ENCODE peak calls at places on chromosome X, in ten cellular contexts. One of them, this sample, is unnamed.

GRCh38 chrX:150456941-150457340 is 93.8 kb downstream of the MAMLD1 start:
- DNase-seq in SK-MEL-5: no peak
- DNase-seq in activated CD4-positive, alpha-beta T cell treated with anti-CD3 and anti-CD28 coated beads for 4 hours: no peak
- DNase-seq in AG09309: no peak
- DNase-seq in A549: no peak
- DNase-seq in activated CD4-positive, CD25-positive, alpha-beta regulatory T cell: no peak
- DNase-seq in stimulated activated CD4-positive, alpha-beta T cell treated with anti-CD3 and anti-CD28 coated beads, Interleukin-15, amount 100 ng/mL, for 1 hour: no peak
- DNase-seq in germinal center: no peak
- DNase-seq in activated naive CD4-positive, alpha-beta T cell treated with anti-CD3 and anti-CD28 coated beads, Interleukin-2, amount 50 U/mL, for 16 hours: no peak
- DNase-seq in small intestine: no peak
- DNase-seq in this sample: no peak

GRCh38 chrX:44874481-44875184 is 1.6 kb downstream of the KDM6A start:
- DNase-seq in SK-MEL-5: peak
- DNase-seq in activated CD4-positive, alpha-beta T cell treated with anti-CD3 and anti-CD28 coated beads for 4 hours: peak
- DNase-seq in AG09309: no peak
- DNase-seq in A549: peak
- DNase-seq in activated CD4-positive, CD25-positive, alpha-beta regulatory T cell: no peak
- DNase-seq in stimulated activated CD4-positive, alpha-beta T cell treated with anti-CD3 and anti-CD28 coated beads, Interleukin-15, amount 100 ng/mL, for 1 hour: peak
- DNase-seq in germinal center: peak
- DNase-seq in activated naive CD4-positive, alpha-beta T cell treated with anti-CD3 and anti-CD28 coated beads, Interleukin-2, amount 50 U/mL, for 16 hours: peak
- DNase-seq in small intestine: peak
- DNase-seq in this sample: peak

GRCh38 chrX:47191806-47192401 is 1.7 kb upstream of the UBA1 start:
- DNase-seq in SK-MEL-5: no peak
- DNase-seq in activated CD4-positive, alpha-beta T cell treated with anti-CD3 and anti-CD28 coated beads for 4 hours: no peak
- DNase-seq in AG09309: no peak
- DNase-seq in A549: no peak
- DNase-seq in activated CD4-positive, CD25-positive, alpha-beta regulatory T cell: no peak
- DNase-seq in stimulated activated CD4-positive, alpha-beta T cell treated with anti-CD3 and anti-CD28 coated beads, Interleukin-15, amount 100 ng/mL, for 1 hour: no peak
- DNase-seq in germinal center: peak
- DNase-seq in activated naive CD4-positive, alpha-beta T cell treated with anti-CD3 and anti-CD28 coated beads, Interleukin-2, amount 50 U/mL, for 16 hours: no peak
- DNase-seq in small intestine: no peak
- DNase-seq in this sample: no peak

GRCh38 chrX:41923925-41924693 is 755 bp upstream of the CASK start:
- DNase-seq in SK-MEL-5: peak
- DNase-seq in activated CD4-positive, alpha-beta T cell treated with anti-CD3 and anti-CD28 coated beads for 4 hours: peak
- DNase-seq in AG09309: peak
- DNase-seq in A549: peak
- DNase-seq in activated CD4-positive, CD25-positive, alpha-beta regulatory T cell: peak
- DNase-seq in stimulated activated CD4-positive, alpha-beta T cell treated with anti-CD3 and anti-CD28 coated beads, Interleukin-15, amount 100 ng/mL, for 1 hour: no peak
- DNase-seq in germinal center: peak
- DNase-seq in activated naive CD4-positive, alpha-beta T cell treated with anti-CD3 and anti-CD28 coated beads, Interleukin-2, amount 50 U/mL, for 16 hours: peak
- DNase-seq in small intestine: peak
- DNase-seq in this sample: peak

GRCh38 chrX:30762754-30763153 is 109.5 kb downstream of the GK start:
- DNase-seq in SK-MEL-5: no peak
- DNase-seq in activated CD4-positive, alpha-beta T cell treated with anti-CD3 and anti-CD28 coated beads for 4 hours: no peak
- DNase-seq in AG09309: no peak
- DNase-seq in A549: no peak
- DNase-seq in activated CD4-positive, CD25-positive, alpha-beta regulatory T cell: no peak
- DNase-seq in stimulated activated CD4-positive, alpha-beta T cell treated with anti-CD3 and anti-CD28 coated beads, Interleukin-15, amount 100 ng/mL, for 1 hour: no peak
- DNase-seq in germinal center: no peak
- DNase-seq in activated naive CD4-positive, alpha-beta T cell treated with anti-CD3 and anti-CD28 coated beads, Interleukin-2, amount 50 U/mL, for 16 hours: no peak
- DNase-seq in small intestine: no peak
- DNase-seq in this sample: no peak

GRCh38 chrX:52277666-52278065 is 91.2 kb upstream of the XAGE2 start:
- DNase-seq in SK-MEL-5: no peak
- DNase-seq in activated CD4-positive, alpha-beta T cell treated with anti-CD3 and anti-CD28 coated beads for 4 hours: no peak
- DNase-seq in AG09309: no peak
- DNase-seq in A549: no peak
- DNase-seq in activated CD4-positive, CD25-positive, alpha-beta regulatory T cell: no peak
- DNase-seq in stimulated activated CD4-positive, alpha-beta T cell treated with anti-CD3 and anti-CD28 coated beads, Interleukin-15, amount 100 ng/mL, for 1 hour: no peak
- DNase-seq in germinal center: no peak
- DNase-seq in activated naive CD4-positive, alpha-beta T cell treated with anti-CD3 and anti-CD28 coated beads, Interleukin-2, amount 50 U/mL, for 16 hours: no peak
- DNase-seq in small intestine: no peak
- DNase-seq in this sample: no peak

GRCh38 chrX:8194216-8194615 is 23.1 kb upstream of the VCX2 start:
- DNase-seq in SK-MEL-5: no peak
- DNase-seq in activated CD4-positive, alpha-beta T cell treated with anti-CD3 and anti-CD28 coated beads for 4 hours: no peak
- DNase-seq in AG09309: no peak
- DNase-seq in A549: no peak
- DNase-seq in activated CD4-positive, CD25-positive, alpha-beta regulatory T cell: no peak
- DNase-seq in stimulated activated CD4-positive, alpha-beta T cell treated with anti-CD3 and anti-CD28 coated beads, Interleukin-15, amount 100 ng/mL, for 1 hour: no peak
- DNase-seq in germinal center: no peak
- DNase-seq in activated naive CD4-positive, alpha-beta T cell treated with anti-CD3 and anti-CD28 coated beads, Interleukin-2, amount 50 U/mL, for 16 hours: no peak
- DNase-seq in small intestine: no peak
- DNase-seq in this sample: no peak

GRCh38 chrX:113059714-113060113 is 219.1 kb upstream of the AMOT start:
- DNase-seq in SK-MEL-5: peak
- DNase-seq in activated CD4-positive, alpha-beta T cell treated with anti-CD3 and anti-CD28 coated beads for 4 hours: no peak
- DNase-seq in AG09309: no peak
- DNase-seq in A549: no peak
- DNase-seq in activated CD4-positive, CD25-positive, alpha-beta regulatory T cell: no peak
- DNase-seq in stimulated activated CD4-positive, alpha-beta T cell treated with anti-CD3 and anti-CD28 coated beads, Interleukin-15, amount 100 ng/mL, for 1 hour: no peak
- DNase-seq in germinal center: no peak
- DNase-seq in activated naive CD4-positive, alpha-beta T cell treated with anti-CD3 and anti-CD28 coated beads, Interleukin-2, amount 50 U/mL, for 16 hours: no peak
- DNase-seq in small intestine: no peak
- DNase-seq in this sample: no peak

GRCh38 chrX:119833905-119834304 is 18.9 kb downstream of the UPF3B start:
- DNase-seq in SK-MEL-5: no peak
- DNase-seq in activated CD4-positive, alpha-beta T cell treated with anti-CD3 and anti-CD28 coated beads for 4 hours: no peak
- DNase-seq in AG09309: no peak
- DNase-seq in A549: no peak
- DNase-seq in activated CD4-positive, CD25-positive, alpha-beta regulatory T cell: no peak
- DNase-seq in stimulated activated CD4-positive, alpha-beta T cell treated with anti-CD3 and anti-CD28 coated beads, Interleukin-15, amount 100 ng/mL, for 1 hour: no peak
- DNase-seq in germinal center: no peak
- DNase-seq in activated naive CD4-positive, alpha-beta T cell treated with anti-CD3 and anti-CD28 coated beads, Interleukin-2, amount 50 U/mL, for 16 hours: no peak
- DNase-seq in small intestine: no peak
- DNase-seq in this sample: no peak

GRCh38 chrX:26651755-26652154 is 435.8 kb downstream of the MAGEB5 start:
- DNase-seq in SK-MEL-5: peak
- DNase-seq in activated CD4-positive, alpha-beta T cell treated with anti-CD3 and anti-CD28 coated beads for 4 hours: no peak
- DNase-seq in AG09309: no peak
- DNase-seq in A549: peak
- DNase-seq in activated CD4-positive, CD25-positive, alpha-beta regulatory T cell: no peak
- DNase-seq in stimulated activated CD4-positive, alpha-beta T cell treated with anti-CD3 and anti-CD28 coated beads, Interleukin-15, amount 100 ng/mL, for 1 hour: no peak
- DNase-seq in germinal center: no peak
- DNase-seq in activated naive CD4-positive, alpha-beta T cell treated with anti-CD3 and anti-CD28 coated beads, Interleukin-2, amount 50 U/mL, for 16 hours: no peak
- DNase-seq in small intestine: no peak
- DNase-seq in this sample: no peak

GRCh38 chrX:39619182-39620009 is 478.4 kb downstream of the BCOR start:
- DNase-seq in SK-MEL-5: no peak
- DNase-seq in activated CD4-positive, alpha-beta T cell treated with anti-CD3 and anti-CD28 coated beads for 4 hours: no peak
- DNase-seq in AG09309: no peak
- DNase-seq in A549: peak
- DNase-seq in activated CD4-positive, CD25-positive, alpha-beta regulatory T cell: no peak
- DNase-seq in stimulated activated CD4-positive, alpha-beta T cell treated with anti-CD3 and anti-CD28 coated beads, Interleukin-15, amount 100 ng/mL, for 1 hour: no peak
- DNase-seq in germinal center: no peak
- DNase-seq in activated naive CD4-positive, alpha-beta T cell treated with anti-CD3 and anti-CD28 coated beads, Interleukin-2, amount 50 U/mL, for 16 hours: no peak
- DNase-seq in small intestine: peak
- DNase-seq in this sample: no peak

GRCh38 chrX:148609766-148610698 is 109.6 kb downstream of the AFF2 start:
- DNase-seq in SK-MEL-5: no peak
- DNase-seq in activated CD4-positive, alpha-beta T cell treated with anti-CD3 and anti-CD28 coated beads for 4 hours: no peak
- DNase-seq in AG09309: no peak
- DNase-seq in A549: no peak
- DNase-seq in activated CD4-positive, CD25-positive, alpha-beta regulatory T cell: no peak
- DNase-seq in stimulated activated CD4-positive, alpha-beta T cell treated with anti-CD3 and anti-CD28 coated beads, Interleukin-15, amount 100 ng/mL, for 1 hour: no peak
- DNase-seq in germinal center: peak
- DNase-seq in activated naive CD4-positive, alpha-beta T cell treated with anti-CD3 and anti-CD28 coated beads, Interleukin-2, amount 50 U/mL, for 16 hours: no peak
- DNase-seq in small intestine: no peak
- DNase-seq in this sample: no peak

GRCh38 chrX:75303795-75304194 is 29.9 kb downstream of the UPRT start:
- DNase-seq in SK-MEL-5: no peak
- DNase-seq in activated CD4-positive, alpha-beta T cell treated with anti-CD3 and anti-CD28 coated beads for 4 hours: no peak
- DNase-seq in AG09309: peak
- DNase-seq in A549: no peak
- DNase-seq in activated CD4-positive, CD25-positive, alpha-beta regulatory T cell: no peak
- DNase-seq in stimulated activated CD4-positive, alpha-beta T cell treated with anti-CD3 and anti-CD28 coated beads, Interleukin-15, amount 100 ng/mL, for 1 hour: no peak
- DNase-seq in germinal center: no peak
- DNase-seq in activated naive CD4-positive, alpha-beta T cell treated with anti-CD3 and anti-CD28 coated beads, Interleukin-2, amount 50 U/mL, for 16 hours: no peak
- DNase-seq in small intestine: no peak
- DNase-seq in this sample: no peak

GRCh38 chrX:42519666-42520231 is 258.2 kb downstream of the PPP1R2C start:
- DNase-seq in SK-MEL-5: no peak
- DNase-seq in activated CD4-positive, alpha-beta T cell treated with anti-CD3 and anti-CD28 coated beads for 4 hours: no peak
- DNase-seq in AG09309: peak
- DNase-seq in A549: peak
- DNase-seq in activated CD4-positive, CD25-positive, alpha-beta regulatory T cell: no peak
- DNase-seq in stimulated activated CD4-positive, alpha-beta T cell treated with anti-CD3 and anti-CD28 coated beads, Interleukin-15, amount 100 ng/mL, for 1 hour: no peak
- DNase-seq in germinal center: no peak
- DNase-seq in activated naive CD4-positive, alpha-beta T cell treated with anti-CD3 and anti-CD28 coated beads, Interleukin-2, amount 50 U/mL, for 16 hours: no peak
- DNase-seq in small intestine: no peak
- DNase-seq in this sample: no peak

GRCh38 chrX:99308302-99308701 is 1101.8 kb downstream of the PCDH19 start:
- DNase-seq in SK-MEL-5: no peak
- DNase-seq in activated CD4-positive, alpha-beta T cell treated with anti-CD3 and anti-CD28 coated beads for 4 hours: no peak
- DNase-seq in AG09309: no peak
- DNase-seq in A549: no peak
- DNase-seq in activated CD4-positive, CD25-positive, alpha-beta regulatory T cell: no peak
- DNase-seq in stimulated activated CD4-positive, alpha-beta T cell treated with anti-CD3 and anti-CD28 coated beads, Interleukin-15, amount 100 ng/mL, for 1 hour: no peak
- DNase-seq in germinal center: no peak
- DNase-seq in activated naive CD4-positive, alpha-beta T cell treated with anti-CD3 and anti-CD28 coated beads, Interleukin-2, amount 50 U/mL, for 16 hours: no peak
- DNase-seq in small intestine: no peak
- DNase-seq in this sample: no peak

GRCh38 chrX:134753185-134754008 is 95.1 kb upstream of the PLAC1 start:
- DNase-seq in SK-MEL-5: peak
- DNase-seq in activated CD4-positive, alpha-beta T cell treated with anti-CD3 and anti-CD28 coated beads for 4 hours: no peak
- DNase-seq in AG09309: peak
- DNase-seq in A549: peak
- DNase-seq in activated CD4-positive, CD25-positive, alpha-beta regulatory T cell: no peak
- DNase-seq in stimulated activated CD4-positive, alpha-beta T cell treated with anti-CD3 and anti-CD28 coated beads, Interleukin-15, amount 100 ng/mL, for 1 hour: no peak
- DNase-seq in germinal center: no peak
- DNase-seq in activated naive CD4-positive, alpha-beta T cell treated with anti-CD3 and anti-CD28 coated beads, Interleukin-2, amount 50 U/mL, for 16 hours: no peak
- DNase-seq in small intestine: no peak
- DNase-seq in this sample: no peak

GRCh38 chrX:138756234-138756633 is 44.7 kb upstream of the FGF13 start:
- DNase-seq in SK-MEL-5: peak
- DNase-seq in activated CD4-positive, alpha-beta T cell treated with anti-CD3 and anti-CD28 coated beads for 4 hours: no peak
- DNase-seq in AG09309: no peak
- DNase-seq in A549: peak
- DNase-seq in activated CD4-positive, CD25-positive, alpha-beta regulatory T cell: no peak
- DNase-seq in stimulated activated CD4-positive, alpha-beta T cell treated with anti-CD3 and anti-CD28 coated beads, Interleukin-15, amount 100 ng/mL, for 1 hour: no peak
- DNase-seq in germinal center: no peak
- DNase-seq in activated naive CD4-positive, alpha-beta T cell treated with anti-CD3 and anti-CD28 coated beads, Interleukin-2, amount 50 U/mL, for 16 hours: no peak
- DNase-seq in small intestine: peak
- DNase-seq in this sample: no peak

This sample was measured in activated effector memory CD4-positive, alpha-beta T cell treated with anti-CD3 and anti-CD28 coated beads, Interleukin-2, amount 50 U/mL, for 16 hours.